ENCODE peak calls at places on chromosomes 7 and 10, in five cellular contexts. U, T, W, G and O are unnamed samples.

GRCh38 chr7:146565872-146566271 is 449.3 kb downstream of the CNTNAP2 start:
- DNase-seq in U (no peak), T (no peak), W (no peak), G (no peak), O (no peak)

GRCh38 chr10:91103384-91104184 is 116.9 kb upstream of the PCGF5 start:
- DNase-seq in U (no peak), T (no peak), W (no peak), G (no peak), O (no peak)

GRCh38 chr7:64559206-64559605 is 3.7 kb downstream of the ZNF680 start:
- DNase-seq in U (no peak), T (no peak), W (peak; percentile 32), G (no peak), O (no peak)

GRCh38 chr10:7432884-7433726 is 22.3 kb upstream of the SFMBT2 start:
- DNase-seq in U (no peak), T (no peak), W (no peak), G (no peak), O (no peak)

GRCh38 chr10:2938869-2939268 is 128.5 kb upstream of the PFKP start:
- DNase-seq in U (no peak), T (no peak), W (no peak), G (no peak), O (no peak)

GRCh38 chr7:44076101-44076895 is 6.0 kb downstream of the POLM start:
- DNase-seq in U (no peak), T (no peak), W (no peak), G (peak; percentile 57), O (no peak)

GRCh38 chr10:119209050-119209735 is 1.8 kb downstream of the GRK5 start:
- DNase-seq in U (peak; percentile 60), T (peak; percentile 61), W (peak; percentile 77), G (peak; percentile 81), O (peak; percentile 75)

GRCh38 chr10:117926491-117926890 is 120.2 kb downstream of the RAB11FIP2 start:
- DNase-seq in U (no peak), T (no peak), W (no peak), G (no peak), O (no peak)

GRCh38 chr10:86102031-86102430 is 264.6 kb downstream of the GRID1 start:
- DNase-seq in U (no peak), T (no peak), W (no peak), G (no peak), O (no peak)

DNA sequence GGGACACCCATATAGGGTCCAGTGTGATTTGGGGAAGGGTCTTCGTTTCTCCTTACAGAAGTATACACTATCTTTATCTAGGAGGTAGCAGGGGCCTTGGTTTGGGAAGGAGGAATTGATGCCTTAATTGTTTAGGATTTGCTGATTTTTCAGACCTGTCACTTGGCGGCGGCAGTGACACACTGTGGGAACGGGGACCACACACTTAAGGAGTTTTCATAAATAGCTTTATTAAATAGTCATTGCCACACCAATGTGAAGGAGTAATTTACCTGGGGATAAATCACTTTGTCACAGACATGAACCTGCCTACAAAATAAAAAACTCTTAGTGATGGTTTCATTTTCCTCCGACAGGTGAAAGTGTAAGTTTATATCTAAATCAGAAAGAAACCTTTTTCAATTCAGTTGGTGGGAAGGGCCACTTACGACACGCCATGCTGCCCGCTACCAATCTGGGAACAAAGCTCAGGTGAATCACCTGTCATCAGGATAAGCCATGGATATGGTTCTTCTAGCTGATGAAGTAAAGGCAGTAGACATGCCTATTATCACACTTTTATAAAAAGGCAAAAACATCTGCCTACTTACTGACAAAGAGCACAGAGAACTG is 12.3 kb upstream of the ENO4 start:
- DNase-seq in U (no peak), T (no peak), W (no peak), G (no peak), O (no peak)
- H3K4me3 ChIP-seq in U (no peak overlapping the region), T (no peak overlapping the region), W (no peak overlapping the region), G (no peak overlapping the region), O (no peak overlapping the region)

GRCh38 chr7:104971290-104972071 is 42.5 kb upstream of the KMT2E start:
- DNase-seq in U (peak; percentile 66), T (no peak), W (peak; percentile 70), G (no peak), O (no peak)

GRCh38 chr7:104972510-104972909 is 41.5 kb upstream of the KMT2E start:
- DNase-seq in U (no peak), T (no peak), W (no peak), G (no peak), O (no peak)

GRCh38 chr7:104976966-104977636 is 36.9 kb upstream of the KMT2E start:
- DNase-seq in U (no peak), T (no peak), W (no peak), G (no peak), O (no peak)

GRCh38 chr7:104973909-104974415 is 40.0 kb upstream of the KMT2E start:
- DNase-seq in U (no peak), T (no peak), W (no peak), G (peak; percentile 39), O (no peak)

DNA sequence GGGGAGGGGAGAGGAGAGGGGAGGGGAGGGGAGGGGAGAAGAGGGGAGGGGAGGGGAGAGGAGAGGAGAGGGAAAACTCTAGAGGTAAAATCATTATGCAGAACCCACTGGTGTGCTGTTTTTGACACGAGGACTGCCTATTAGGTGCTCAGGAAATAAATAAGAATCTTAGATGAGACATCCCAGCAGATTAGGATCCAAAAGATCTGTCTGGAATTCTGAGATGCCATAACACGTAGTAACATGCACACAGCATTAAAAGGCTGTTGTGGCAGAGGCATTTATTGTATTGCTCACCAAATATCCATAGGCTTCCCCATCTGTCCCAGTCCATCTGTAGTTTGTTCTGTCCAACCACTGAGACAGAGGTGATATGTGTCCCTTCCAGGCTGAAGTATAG is 40.8 kb upstream of the KMT2E start:
- DNase-seq in U (no peak), T (no peak), W (no peak), G (no peak), O (no peak)
- H3K4me1 ChIP-seq in U (peaks cover 29% of the 10 kb centered on the region), T (peaks cover 59% of the 10 kb centered on the region), W (no peaks in the 10 kb centered on the region), G (peaks cover 73% of the 10 kb centered on the region), O (peaks cover 60% of the 10 kb centered on the region)

DNA sequence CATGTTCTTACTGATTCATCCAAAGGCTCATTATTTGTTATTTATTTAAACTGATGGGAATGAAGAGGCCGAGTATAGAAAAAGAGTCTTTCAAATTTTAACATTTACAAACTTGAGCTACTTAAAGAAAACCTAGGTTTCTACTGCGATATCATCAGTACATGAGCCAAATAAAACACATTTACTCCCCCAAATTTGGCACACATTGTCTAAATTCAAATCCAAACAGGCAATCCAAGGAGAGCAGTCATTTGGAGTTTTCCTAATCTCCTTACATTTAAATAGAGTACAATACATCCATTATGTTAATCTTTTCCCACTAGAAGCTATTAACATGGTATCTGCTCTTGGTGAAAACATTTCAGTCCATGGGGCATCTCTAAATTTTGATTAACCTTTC is 2.2 kb downstream of the NMT2 start:
- DNase-seq in U (no peak), T (no peak), W (no peak), G (no peak), O (no peak)
- H3K27ac ChIP-seq in U (no peak overlapping the region), T (no peak overlapping the region), W (no peak overlapping the region), G (no peak overlapping the region), O (peak overlapping the region; percentile 97)

GRCh38 chr10:81873932-81874816 is 820 bp upstream of the NRG3 start:
- DNase-seq in U (no peak), T (peak; percentile 46), W (peak; percentile 24), G (peak; percentile 56), O (peak; percentile 29)

GRCh38 chr10:81873231-81873931 is 1.6 kb upstream of the NRG3 start:
- DNase-seq in U (no peak), T (no peak), W (no peak), G (no peak), O (no peak)

GRCh38 chr10:81874878-81875679 is at the start of gene NRG3:
- DNase-seq in U (no peak), T (no peak), W (no peak), G (no peak), O (no peak)

GRCh38 chr10:81876253-81876731 is 1.3 kb downstream of the NRG3 start:
- DNase-seq in U (no peak), T (no peak), W (no peak), G (no peak), O (no peak)

GRCh38 chr10:81875680-81876252 is 772 bp downstream of the NRG3 start:
- DNase-seq in U (no peak), T (no peak), W (no peak), G (no peak), O (no peak)
- H3K4me3 ChIP-seq in U (peak overlapping the region; percentile 3), T (peak overlapping the region; percentile 30), W (peak overlapping the region; percentile 36), G (peak overlapping the region; percentile 2), O (peak overlapping the region; percentile 58)

DNA sequence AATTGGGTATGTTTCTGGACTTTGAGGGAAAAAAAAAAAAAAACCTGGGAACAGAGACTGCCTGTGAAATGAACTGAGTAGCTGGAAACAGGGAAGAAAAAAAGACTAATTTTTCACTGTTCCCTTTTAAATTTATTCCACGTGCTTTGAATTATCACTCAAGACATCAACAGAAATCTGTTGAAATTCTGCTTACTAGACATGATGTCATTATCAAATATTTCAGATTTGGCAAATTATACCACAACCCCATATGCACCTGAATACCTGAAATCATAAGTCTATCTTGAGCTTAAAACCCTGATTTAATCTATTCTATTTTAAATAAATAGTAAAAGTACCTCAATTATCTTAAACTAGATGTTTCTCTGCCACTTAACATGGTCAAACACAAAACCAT is 5.0 kb upstream of the REEP3 start:
- DNase-seq in U (no peak), T (no peak), W (no peak), G (no peak), O (no peak)
- H3K4me1 ChIP-seq in U (peaks cover 10% of the 10 kb centered on the region), T (peaks cover 58% of the 10 kb centered on the region), W (no peaks in the 10 kb centered on the region), G (peaks cover 54% of the 10 kb centered on the region), O (peaks cover 77% of the 10 kb centered on the region)